ENCODE peak calls at places on chromosomes 1 and 21, in four cellular contexts. One of them, this sample, is unnamed.

GRCh38 chr1:230087722-230088115 is 20.7 kb downstream of the GALNT2 start:
- DNase-seq in A172: no peak
- DNase-seq in dermis microvascular lymphatic vessel endothelial cell: no peak
- DNase-seq in ureter: no peak
- DNase-seq in this sample: no peak

GRCh38 chr1:54324750-54325704 is 81.2 kb downstream of the SSBP3 start:
- DNase-seq in dermis microvascular lymphatic vessel endothelial cell: no peak
- DNase-seq in ureter: no peak
- DNase-seq in A172: no peak
- DNase-seq in this sample: no peak

GRCh38 chr1:232017057-232017456 is 390.5 kb downstream of the DISC1 start:
- DNase-seq in ureter: no peak
- DNase-seq in dermis microvascular lymphatic vessel endothelial cell: no peak
- DNase-seq in A172: no peak
- DNase-seq in this sample: no peak

GRCh38 chr1:227358079-227358358 is 39.7 kb upstream of the CDC42BPA start:
- DNase-seq in ureter: no peak
- DNase-seq in A172: peak
- DNase-seq in dermis microvascular lymphatic vessel endothelial cell: no peak
- DNase-seq in this sample: no peak

GRCh38 chr1:31830511-31830910 is 14.7 kb upstream of the SPOCD1 start:
- DNase-seq in ureter: peak
- DNase-seq in A172: no peak
- DNase-seq in dermis microvascular lymphatic vessel endothelial cell: no peak
- DNase-seq in this sample: no peak

GRCh38 chr21:38938343-38938742 is 132.6 kb downstream of the ETS2 start:
- DNase-seq in ureter: no peak
- DNase-seq in dermis microvascular lymphatic vessel endothelial cell: no peak
- DNase-seq in A172: peak
- DNase-seq in this sample: no peak

GRCh38 chr1:2459757-2460156 is 16.3 kb upstream of the PLCH2 start:
- DNase-seq in ureter: no peak
- DNase-seq in A172: no peak
- DNase-seq in dermis microvascular lymphatic vessel endothelial cell: peak
- DNase-seq in this sample: peak

GRCh38 chr1:234926574-234927311 is 201.9 kb downstream of the TOMM20 start:
- DNase-seq in ureter: peak
- DNase-seq in A172: no peak
- DNase-seq in dermis microvascular lymphatic vessel endothelial cell: peak
- DNase-seq in this sample: no peak

GRCh38 chr1:47785561-47786271 is 211.5 kb downstream of the TRABD2B start:
- DNase-seq in ureter: no peak
- DNase-seq in dermis microvascular lymphatic vessel endothelial cell: no peak
- DNase-seq in A172: no peak
- DNase-seq in this sample: no peak

GRCh38 chr1:195939844-195940243 is 668.4 kb downstream of the KCNT2 start:
- DNase-seq in ureter: no peak
- DNase-seq in A172: no peak
- DNase-seq in dermis microvascular lymphatic vessel endothelial cell: no peak
- DNase-seq in this sample: peak

GRCh38 chr1:9890224-9890731 is 19.8 kb downstream of the CTNNBIP1 start:
- DNase-seq in dermis microvascular lymphatic vessel endothelial cell: no peak
- DNase-seq in ureter: peak
- DNase-seq in A172: peak
- DNase-seq in this sample: no peak

GRCh38 chr1:20375563-20375962 is 84.9 kb downstream of the VWA5B1 start:
- DNase-seq in dermis microvascular lymphatic vessel endothelial cell: no peak
- DNase-seq in A172: peak
- DNase-seq in ureter: no peak
- DNase-seq in this sample: no peak

This sample was measured in Ammon's horn.